ENCODE peak calls at places on chromosomes 5 and 9, in four cellular contexts. Q, K, V and I are unnamed samples.

GRCh38 chr5:111197523-111197922 is 26.7 kb upstream of the CAMK4 start:
- DNase-seq in V (no peak), K (no peak), Q (no peak), I (no peak)

GRCh38 chr5:56183507-56183906 is 49.6 kb downstream of the ANKRD55 start:
- DNase-seq in K (no peak), Q (no peak), V (peak; percentile 81), I (peak; percentile 94)

GRCh38 chr9:126674365-126675146 is 60.8 kb downstream of the LMX1B start:
- DNase-seq in K (no peak), Q (no peak), V (no peak), I (no peak)

GRCh38 chr5:111734013-111734412 is 23.0 kb downstream of the NREP start:
- DNase-seq in Q (no peak), K (no peak), V (no peak), I (no peak)

GRCh38 chr5:108650997-108651396 is 96.7 kb upstream of the FER start:
- DNase-seq in Q (no peak), V (no peak), K (no peak), I (peak; percentile 88)

GRCh38 chr9:82982271-82982880 is 80.6 kb downstream of the RASEF start:
- DNase-seq in V (no peak), K (no peak), Q (no peak), I (no peak)

GRCh38 chr5:55226934-55227737 is at the start of gene MCIDAS:
- DNase-seq in Q (peak; percentile 86), V (peak; percentile 64), K (peak; percentile 90), I (peak; percentile 56)

GRCh38 chr5:13866792-13867191 is 77.7 kb downstream of the DNAH5 start:
- DNase-seq in V (no peak), Q (peak; percentile 69), K (peak; percentile 41), I (peak; percentile 18)

GRCh38 chr5:167743685-167744084 is 547.8 kb upstream of the WWC1 start:
- DNase-seq in V (no peak), K (no peak), Q (no peak), I (no peak)

GRCh38 chr5:43110606-43111170 is 10.0 kb upstream of the ZNF131 start:
- DNase-seq in K (peak; percentile 35), V (peak; percentile 16), Q (peak; percentile 55), I (no peak)

GRCh38 chr5:59548807-59549357 is 344.6 kb downstream of the PDE4D start:
- DNase-seq in Q (no peak), K (no peak), V (no peak), I (no peak)

GRCh38 chr9:126117158-126117425 is 209.5 kb upstream of the MVB12B start:
- DNase-seq in K (no peak), Q (no peak), V (no peak), I (no peak)

GRCh38 chr9:93111371-93112115 is 15.5 kb downstream of the CARD19 start:
- DNase-seq in V (no peak), Q (no peak), K (no peak), I (no peak)

GRCh38 chr9:112864982-112865381 is 25.7 kb downstream of the SLC46A2 start:
- DNase-seq in Q (no peak), K (no peak), V (no peak), I (no peak)

GRCh38 chr9:137304383-137305059 is 2.5 kb upstream of the NRARP start:
- DNase-seq in V (no peak), K (no peak), Q (no peak), I (no peak)

GRCh38 chr5:41707853-41708603 is 162.2 kb downstream of the OXCT1 start:
- DNase-seq in V (peak; percentile 21), K (no peak), Q (peak; percentile 59), I (peak; percentile 57)

GRCh38 chr9:91119147-91119546 is 242.6 kb downstream of the AUH start:
- DNase-seq in Q (no peak), V (no peak), K (no peak), I (no peak)

GRCh38 chr5:128099944-128100343 is 16.4 kb downstream of the SLC12A2 start:
- DNase-seq in Q (no peak), V (no peak), K (no peak), I (no peak)

GRCh38 chr5:135490245-135491037 is 38.3 kb upstream of the TIFAB start:
- DNase-seq in K (no peak), Q (peak; percentile 75), V (no peak), I (no peak)

GRCh38 chr5:135489466-135490244 is 37.5 kb upstream of the TIFAB start:
- DNase-seq in Q (peak; percentile 55), V (no peak), K (no peak), I (no peak)

GRCh38 chr5:135487839-135488514 is 35.8 kb upstream of the TIFAB start:
- DNase-seq in V (no peak), K (no peak), Q (no peak), I (no peak)

GRCh38 chr5:135486679-135487395 is 34.7 kb upstream of the TIFAB start:
- DNase-seq in K (no peak), V (no peak), Q (no peak), I (no peak)

DNA sequence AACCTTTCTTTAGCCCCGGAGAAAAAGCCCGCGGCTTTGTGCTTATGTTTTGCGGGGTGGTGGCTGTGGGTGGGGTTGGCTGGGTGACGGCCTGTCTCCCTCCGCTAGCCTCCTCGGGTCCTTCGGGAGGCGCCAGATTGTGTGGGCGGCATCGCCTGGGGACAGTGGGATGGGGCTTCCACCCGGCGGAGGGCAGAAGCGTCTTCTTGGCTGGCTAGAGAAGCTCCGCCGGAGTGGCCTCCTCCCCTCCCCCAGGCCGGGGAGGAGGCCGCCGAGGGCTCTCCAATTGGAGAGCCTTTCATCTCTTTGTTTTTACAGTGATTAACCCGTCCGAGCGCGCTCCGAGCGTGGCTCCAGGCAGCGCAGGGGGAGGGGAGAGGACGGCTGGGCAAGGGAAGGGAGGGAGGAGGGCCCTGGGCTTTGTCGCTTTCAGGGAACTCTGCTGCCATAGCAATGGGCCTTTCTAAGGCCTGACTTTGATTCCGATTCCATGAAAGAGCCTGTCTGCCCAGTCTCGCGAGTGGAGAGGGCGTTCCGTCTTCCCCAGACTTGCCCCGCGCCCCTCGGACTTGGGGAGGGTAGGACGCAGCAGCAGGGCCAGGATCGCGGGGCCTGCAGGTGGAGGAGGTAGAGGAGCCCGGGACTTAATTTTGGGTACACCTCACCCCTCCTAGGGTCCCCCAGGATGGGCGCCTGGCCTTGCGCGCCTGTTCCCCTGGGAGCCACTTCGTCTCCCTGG is 36.7 kb upstream of the TIFAB start:
- DNase-seq in Q (peak; percentile 84), V (peak; percentile 37), K (peak; percentile 83), I (peak; percentile 11)
- TF ChIP-seq EZH2 in Q (no peak), V (no peak), K (no peak), I (peak; percentile 16)

DNA sequence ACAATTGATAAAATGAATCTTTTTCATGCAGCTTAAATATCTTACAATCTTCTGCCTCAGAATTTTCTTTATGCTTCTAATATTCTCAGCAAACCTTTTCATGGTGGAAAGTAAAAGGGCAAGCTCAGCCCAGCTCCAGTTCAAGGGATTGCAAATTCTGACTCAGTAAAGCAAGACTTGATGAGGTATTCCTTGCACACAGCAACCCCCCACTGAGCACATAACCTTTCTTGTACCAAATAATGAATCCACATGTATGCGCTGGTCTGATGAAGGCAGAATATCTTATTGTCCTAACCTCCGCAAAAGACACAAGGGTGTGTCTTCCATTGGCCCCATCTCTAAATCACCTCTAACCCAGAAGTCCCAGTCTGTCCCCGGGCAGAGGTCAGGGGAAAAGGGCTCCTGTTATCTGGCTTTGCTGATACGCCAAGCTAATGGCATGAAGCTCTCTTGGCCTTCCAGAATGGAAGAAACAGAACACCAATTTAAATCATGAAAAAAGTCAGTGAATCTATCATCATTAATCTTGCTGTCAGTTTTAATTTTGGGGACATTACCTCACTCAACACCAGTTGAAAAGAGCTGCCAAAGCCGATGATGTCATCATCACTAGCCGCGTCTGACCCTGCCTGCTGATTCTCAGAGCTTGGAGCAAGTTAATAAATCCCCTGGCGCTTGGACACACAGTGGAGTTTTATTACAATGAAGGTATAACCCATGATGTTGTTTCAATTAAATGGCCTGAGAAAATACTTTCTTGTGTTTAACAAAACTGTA is 592.4 kb upstream of the CLINT1 start:
- DNase-seq in Q (no peak), V (no peak), K (no peak), I (no peak)
- TF ChIP-seq POLR2AphosphoS5 in Q (no peak), V (no peak), K (no peak), I (no peak)

GRCh38 chr9:127754761-127755557 is 19.9 kb upstream of the TOR2A start:
- DNase-seq in V (no peak), Q (peak; percentile 79), K (no peak), I (no peak)
- TF ChIP-seq EZH2 in V (no peak), Q (no peak), K (no peak), I (no peak)

GRCh38 chr9:108443278-108443633 is 412.5 kb downstream of the ACTL7B start:
- DNase-seq in K (no peak), V (no peak), Q (no peak), I (no peak)

GRCh38 chr9:108442604-108443277 is 413.0 kb downstream of the ACTL7B start:
- DNase-seq in Q (no peak), K (no peak), V (no peak), I (no peak)

GRCh38 chr9:108445431-108446018 is 410.3 kb downstream of the ACTL7B start:
- DNase-seq in V (no peak), K (no peak), Q (no peak), I (no peak)

GRCh38 chr9:108443741-108444140 is 412.0 kb downstream of the ACTL7B start:
- DNase-seq in Q (no peak), V (no peak), K (no peak), I (peak; percentile 66)

GRCh38 chr9:108444400-108445358 is 411.1 kb downstream of the ACTL7B start:
- DNase-seq in V (peak; percentile 90), Q (no peak), K (no peak), I (peak; percentile 89)
- TF ChIP-seq POLR2AphosphoS5 in V (peak; percentile 62), Q (no peak), K (no peak), I (no peak)

DNA sequence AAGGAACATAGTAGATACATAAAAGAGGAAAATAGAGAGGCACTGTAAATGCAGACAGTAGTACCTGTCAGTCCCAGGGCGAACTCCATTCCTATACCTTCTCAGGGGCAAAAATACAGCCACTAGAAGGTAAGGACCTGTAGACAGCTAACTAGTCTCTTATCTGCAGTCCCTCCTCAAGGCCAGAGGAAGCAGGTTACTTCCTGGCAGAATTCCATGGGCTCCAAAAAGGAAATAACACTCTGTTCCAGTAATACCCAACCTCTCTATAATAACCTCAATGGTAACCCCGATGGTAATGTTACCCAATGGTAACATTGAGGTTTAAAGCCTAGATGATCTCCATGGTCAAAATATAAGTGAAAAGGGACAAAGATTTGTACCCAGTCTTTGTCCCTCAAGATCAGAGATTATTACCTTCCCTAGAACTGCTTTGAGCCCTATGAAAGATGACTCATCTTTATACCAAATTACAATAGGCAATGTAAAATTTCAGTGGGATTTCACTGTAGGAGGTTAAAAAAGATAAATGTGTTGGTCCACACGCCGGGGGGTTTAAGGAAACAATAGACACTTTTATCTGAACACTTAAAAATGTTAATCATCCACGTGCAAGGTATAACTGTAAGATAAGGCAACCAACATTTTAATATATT is 113.0 kb downstream of the DENND1A start:
- DNase-seq in Q (no peak), K (no peak), V (no peak), I (peak; percentile 89)
- TF ChIP-seq EZH2 in Q (no peak), K (no peak), V (no peak), I (no peak)

GRCh38 chr5:31285025-31285424 is 91.5 kb downstream of the CDH6 start:
- DNase-seq in Q (no peak), K (no peak), V (no peak), I (no peak)
- TF ChIP-seq POLR2AphosphoS5 in Q (no peak), K (no peak), V (no peak), I (no peak)

GRCh38 chr9:99826579-99826978 is 4.9 kb downstream of the NR4A3 start:
- DNase-seq in Q (no peak), V (no peak), K (no peak), I (no peak)

GRCh38 chr9:99825158-99826046 is 3.7 kb downstream of the NR4A3 start:
- DNase-seq in K (no peak), V (no peak), Q (peak; percentile 68), I (no peak)

GRCh38 chr9:99823392-99824377 is 2.0 kb downstream of the NR4A3 start:
- DNase-seq in K (peak; percentile 16), Q (peak; percentile 66), V (no peak), I (peak; percentile 48)

GRCh38 chr9:99822596-99823391 is 1.1 kb downstream of the NR4A3 start:
- DNase-seq in V (no peak), Q (peak; percentile 84), K (peak; percentile 19), I (peak; percentile 63)

GRCh38 chr9:99824378-99825157 is 2.9 kb downstream of the NR4A3 start:
- DNase-seq in Q (peak; percentile 93), V (no peak), K (peak; percentile 46), I (peak; percentile 12)
- TF ChIP-seq EZH2 in Q (no peak), V (no peak), K (no peak), I (peak; percentile 79)